ENCODE peak calls at places on chromosomes 1 and 21, in ten cellular contexts. C, H, J, G, F, O, D, R, P and I are unnamed samples.

GRCh38 chr1:220335668-220336067 is 63.4 kb upstream of the RAB3GAP2 start:
- DNase-seq in C (no peak), H (no peak), J (no peak), G (no peak), F (no peak), O (no peak), D (no peak), R (no peak), P (no peak), I (no peak)

GRCh38 chr1:10692401-10693021 is 103.9 kb downstream of the CASZ1 start:
- DNase-seq in C (peak; percentile 44), H (no peak), J (peak; percentile 69), G (no peak), F (no peak), O (no peak), D (no peak), R (peak; percentile 71), P (no peak), I (no peak)

GRCh38 chr1:229664133-229664689 is 38.2 kb downstream of the URB2 start:
- DNase-seq in C (peak; percentile 67), H (no peak), J (peak; percentile 6), G (no peak), F (no peak), O (no peak), D (peak; percentile 20), R (no peak), P (no peak), I (no peak)

GRCh38 chr1:36321119-36321951 is 2.1 kb downstream of the EVA1B start:
- DNase-seq in C (no peak), H (peak; percentile 88), J (peak; percentile 93), G (peak; percentile 92), F (peak; percentile 91), O (peak; percentile 86), D (peak; percentile 97), R (no peak), P (peak; percentile 76), I (peak; percentile 78)

GRCh38 chr21:45154511-45155508 is 80.4 kb downstream of the ADARB1 start:
- DNase-seq in C (peak; percentile 91), H (no peak), J (no peak), G (no peak), F (peak; percentile 69), O (no peak), D (peak; percentile 66), R (no peak), P (peak; percentile 29), I (no peak)

GRCh38 chr1:198113302-198113701 is 43.5 kb upstream of the NEK7 start:
- DNase-seq in C (no peak), H (no peak), J (no peak), G (no peak), F (no peak), O (no peak), D (peak; percentile 82), R (no peak), P (no peak), I (no peak)

GRCh38 chr1:161037661-161038522 is 872 bp downstream of the TSTD1 start:
- DNase-seq in C (no peak), H (no peak), J (no peak), G (no peak), F (no peak), O (no peak), D (no peak), R (no peak), P (no peak), I (no peak)

GRCh38 chr1:150549496-150550221 is 451 bp downstream of the ADAMTSL4 start:
- DNase-seq in C (no peak), H (peak; percentile 76), J (no peak), G (peak; percentile 88), F (peak; percentile 82), O (peak; percentile 51), D (no peak), R (peak; percentile 75), P (no peak), I (no peak)

DNA sequence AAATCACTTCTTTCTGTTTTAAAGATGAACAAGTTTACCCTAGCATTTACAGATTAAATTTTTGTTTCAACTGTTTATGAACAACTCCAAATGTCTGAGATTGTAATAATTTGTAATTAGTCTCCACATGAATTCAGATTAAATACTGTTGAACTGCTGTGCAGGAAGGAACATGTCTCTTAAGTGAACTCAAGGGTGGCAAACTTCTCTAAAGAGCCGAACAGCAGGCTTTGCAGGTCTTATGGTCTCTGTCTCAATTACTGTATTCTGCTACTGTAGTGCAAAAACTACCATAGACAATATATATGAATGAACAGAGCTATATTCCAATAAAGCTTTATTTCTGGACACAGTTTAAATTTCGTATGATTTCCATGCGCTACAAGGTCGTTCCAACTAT is 6.6 kb downstream of the RSBN1 start:
- DNase-seq in C (no peak), H (no peak), J (no peak), G (no peak), F (no peak), O (no peak), D (no peak), R (no peak), P (no peak), I (no peak)
- H3K4me1 ChIP-seq in C (peaks cover 5% of the 10 kb centered on the region), H (peaks cover 63% of the 10 kb centered on the region), J (peaks cover 36% of the 10 kb centered on the region), G (peaks cover 44% of the 10 kb centered on the region), F (peaks cover 70% of the 10 kb centered on the region), O (peaks cover 81% of the 10 kb centered on the region), D (peaks cover 4% of the 10 kb centered on the region), R (peaks cover 20% of the 10 kb centered on the region), P (no peaks in the 10 kb centered on the region), I (no peaks in the 10 kb centered on the region)

GRCh38 chr1:201737350-201738060 is 91.5 kb upstream of the IPO9 start:
- DNase-seq in C (no peak), H (peak; percentile 82), J (no peak), G (no peak), F (no peak), O (peak; percentile 80), D (peak; percentile 84), R (no peak), P (no peak), I (no peak)

GRCh38 chr1:201740609-201741231 is 88.2 kb upstream of the IPO9 start:
- DNase-seq in C (no peak), H (no peak), J (no peak), G (no peak), F (no peak), O (no peak), D (no peak), R (no peak), P (no peak), I (no peak)

GRCh38 chr1:201740086-201740541 is 88.8 kb upstream of the IPO9 start:
- DNase-seq in C (no peak), H (no peak), J (no peak), G (no peak), F (no peak), O (no peak), D (no peak), R (no peak), P (no peak), I (no peak)

GRCh38 chr1:201739492-201740085 is 89.4 kb upstream of the IPO9 start:
- DNase-seq in C (no peak), H (no peak), J (no peak), G (peak; percentile 82), F (peak; percentile 79), O (peak; percentile 74), D (peak; percentile 50), R (peak; percentile 67), P (no peak), I (no peak)

DNA sequence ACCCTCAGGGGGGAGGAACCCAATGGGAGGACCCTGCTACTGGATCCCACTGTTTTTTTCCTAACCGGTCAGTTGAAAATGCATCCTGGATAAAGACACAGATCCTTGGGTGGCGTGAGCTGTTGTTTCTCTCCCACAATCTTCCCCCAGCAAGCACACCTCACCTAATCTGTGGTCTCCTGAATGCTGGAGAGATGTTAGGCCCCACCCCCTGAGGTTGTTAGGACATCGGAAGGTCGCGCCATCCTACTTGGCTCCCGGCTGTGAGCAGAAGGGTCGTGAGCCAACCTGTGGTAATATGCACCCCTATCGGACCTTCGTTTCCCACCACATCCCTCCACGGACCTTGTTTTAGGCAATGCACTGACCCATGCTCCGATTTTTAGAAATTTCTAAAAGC is 89.9 kb upstream of the IPO9 start:
- DNase-seq in C (no peak), H (no peak), J (no peak), G (no peak), F (no peak), O (no peak), D (no peak), R (no peak), P (no peak), I (no peak)
- H3K4me3 ChIP-seq in C (no peak overlapping the region), H (peak overlapping the region; percentile 61), J (no peak overlapping the region), G (peak overlapping the region; percentile 67), F (peak overlapping the region; percentile 83), O (peak overlapping the region; percentile 84), D (peak overlapping the region; percentile 61), R (peak overlapping the region; percentile 76), P (peak overlapping the region; percentile 70), I (peak overlapping the region; percentile 82)

DNA sequence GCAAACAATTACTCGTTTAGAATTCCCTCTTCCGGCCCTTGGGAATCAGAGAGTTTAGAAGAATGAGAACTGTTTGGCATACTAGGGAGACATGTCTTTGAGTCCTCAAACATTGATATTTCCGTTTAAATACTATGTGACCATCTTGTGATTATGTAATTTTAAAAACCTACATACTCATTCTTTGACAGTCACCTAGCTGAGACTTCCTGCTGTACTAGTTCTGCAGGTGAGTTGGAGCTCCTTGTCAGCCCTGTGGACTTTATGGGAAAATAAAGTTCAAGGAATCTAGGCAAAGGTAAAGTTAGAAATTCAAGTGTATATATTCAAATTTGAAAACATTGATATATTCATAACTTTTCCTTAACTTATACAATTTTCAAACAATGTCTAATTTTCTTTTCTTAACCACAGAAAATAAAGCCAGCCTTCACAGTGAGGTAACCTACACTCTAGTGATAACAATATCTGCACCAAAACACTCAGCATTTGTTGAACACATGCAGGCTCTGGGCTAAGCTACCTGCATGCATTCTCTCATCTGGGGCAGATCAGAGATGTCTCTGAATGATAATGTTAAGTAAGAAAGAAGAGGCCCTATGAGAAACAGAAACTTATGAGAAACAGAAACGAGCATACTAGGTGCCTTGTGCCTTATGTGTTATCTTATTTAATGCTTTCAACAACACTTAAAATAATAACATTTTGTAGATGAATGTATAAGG is 67.0 kb upstream of the BACE2 start:
- DNase-seq in C (no peak), H (no peak), J (no peak), G (no peak), F (no peak), O (no peak), D (no peak), R (no peak), P (no peak), I (no peak)
- H3K4me1 ChIP-seq in C (no peaks in the 10 kb centered on the region), H (no peaks in the 10 kb centered on the region), J (no peaks in the 10 kb centered on the region), G (no peaks in the 10 kb centered on the region), F (no peaks in the 10 kb centered on the region), O (no peaks in the 10 kb centered on the region), D (no peaks in the 10 kb centered on the region), R (no peaks in the 10 kb centered on the region), P (no peaks in the 10 kb centered on the region), I (no peaks in the 10 kb centered on the region)

DNA sequence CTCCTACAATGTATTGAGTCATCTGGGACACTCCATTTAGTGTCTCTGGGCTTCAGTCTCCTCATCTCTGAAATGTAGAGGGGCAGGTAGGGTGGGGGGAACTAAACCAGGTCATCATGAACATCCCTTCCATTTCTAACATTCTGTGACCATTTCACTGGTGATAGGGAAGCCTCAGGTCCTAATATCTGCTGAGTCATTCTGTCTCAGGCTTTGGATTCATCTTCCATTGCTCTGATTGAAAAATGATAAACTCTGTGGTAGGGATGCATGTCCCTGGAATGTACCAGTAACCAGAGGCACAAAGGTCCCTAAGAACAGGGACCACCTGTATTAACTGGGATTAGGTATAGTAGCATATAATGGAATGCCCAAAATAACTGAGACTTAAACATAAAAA is 36.2 kb upstream of the LRRC52 start:
- DNase-seq in C (no peak), H (no peak), J (no peak), G (no peak), F (no peak), O (no peak), D (no peak), R (no peak), P (no peak), I (no peak)
- H3K4me3 ChIP-seq in C (no peak overlapping the region), H (no peak overlapping the region), J (no peak overlapping the region), G (no peak overlapping the region), F (no peak overlapping the region), O (no peak overlapping the region), D (no peak overlapping the region), R (no peak overlapping the region), P (no peak overlapping the region), I (no peak overlapping the region)